ENCODE peak calls at places on chromosomes 6 and 20, in four cellular contexts. One of them, this sample, is unnamed.

GRCh38 chr20:32823078-32823477 is 3.3 kb downstream of the MAPRE1 start:
- DNase-seq in mucosa of gallbladder: no peak
- DNase-seq in GM12865: no peak
- DNase-seq in fibroblast of lung: peak
- DNase-seq in this sample: peak

GRCh38 chr6:33549196-33549595 is 30.9 kb downstream of the BAK1 start:
- DNase-seq in fibroblast of lung: no peak
- DNase-seq in mucosa of gallbladder: no peak
- DNase-seq in GM12865: no peak
- DNase-seq in this sample: no peak

GRCh38 chr20:58480455-58481356 is 34.5 kb downstream of the APCDD1L start:
- DNase-seq in mucosa of gallbladder: no peak
- DNase-seq in fibroblast of lung: no peak
- DNase-seq in GM12865: no peak
- DNase-seq in this sample: no peak

GRCh38 chr6:5645275-5645674 is 361.4 kb downstream of the NRN1 start:
- DNase-seq in mucosa of gallbladder: no peak
- DNase-seq in GM12865: no peak
- DNase-seq in fibroblast of lung: no peak
- DNase-seq in this sample: no peak

GRCh38 chr20:62875419-62876355 is 14.1 kb upstream of the TCFL5 start:
- DNase-seq in fibroblast of lung: peak
- DNase-seq in GM12865: no peak
- DNase-seq in mucosa of gallbladder: peak
- DNase-seq in this sample: peak

GRCh38 chr6:52731719-52732118 is 31.6 kb downstream of the GSTA2 start:
- DNase-seq in mucosa of gallbladder: no peak
- DNase-seq in fibroblast of lung: peak
- DNase-seq in GM12865: no peak
- DNase-seq in this sample: no peak

GRCh38 chr6:111566873-111567517 is 38.7 kb downstream of the TRAF3IP2 start:
- DNase-seq in GM12865: no peak
- DNase-seq in mucosa of gallbladder: no peak
- DNase-seq in fibroblast of lung: peak
- DNase-seq in this sample: no peak

GRCh38 chr6:134797400-134798113 is 152.3 kb downstream of the ALDH8A1 start:
- DNase-seq in mucosa of gallbladder: no peak
- DNase-seq in GM12865: no peak
- DNase-seq in fibroblast of lung: no peak
- DNase-seq in this sample: no peak

GRCh38 chr6:7050911-7051779 is 56.6 kb upstream of the RREB1 start:
- DNase-seq in mucosa of gallbladder: peak
- DNase-seq in GM12865: peak
- DNase-seq in fibroblast of lung: peak
- DNase-seq in this sample: peak

GRCh38 chr6:41634657-41635056 is 3.6 kb upstream of the MDFI start:
- DNase-seq in fibroblast of lung: peak
- DNase-seq in GM12865: no peak
- DNase-seq in mucosa of gallbladder: no peak
- DNase-seq in this sample: no peak

GRCh38 chr6:133992992-133993682 is 40.1 kb downstream of the TBPL1 start:
- DNase-seq in mucosa of gallbladder: no peak
- DNase-seq in fibroblast of lung: no peak
- DNase-seq in GM12865: no peak
- DNase-seq in this sample: peak

GRCh38 chr20:33862709-33863403 is 51.7 kb downstream of the CHMP4B start:
- DNase-seq in fibroblast of lung: peak
- DNase-seq in GM12865: peak
- DNase-seq in mucosa of gallbladder: peak
- DNase-seq in this sample: peak

GRCh38 chr20:32564921-32565734 is 20.0 kb downstream of the NOL4L start:
- DNase-seq in mucosa of gallbladder: peak
- DNase-seq in GM12865: no peak
- DNase-seq in fibroblast of lung: no peak
- DNase-seq in this sample: no peak

GRCh38 chr6:15543262-15543917 is 119.4 kb downstream of the DTNBP1 start:
- DNase-seq in fibroblast of lung: no peak
- DNase-seq in mucosa of gallbladder: no peak
- DNase-seq in GM12865: no peak
- DNase-seq in this sample: no peak

GRCh38 chr20:38697306-38697705 is 27.0 kb upstream of the SLC32A1 start:
- DNase-seq in fibroblast of lung: no peak
- DNase-seq in GM12865: no peak
- DNase-seq in mucosa of gallbladder: no peak
- DNase-seq in this sample: no peak

GRCh38 chr6:5125152-5126006 is 40.2 kb downstream of the PPP1R3G start:
- DNase-seq in fibroblast of lung: peak
- DNase-seq in GM12865: no peak
- DNase-seq in mucosa of gallbladder: no peak
- DNase-seq in this sample: peak

GRCh38 chr6:17565399-17565798 is 34.7 kb upstream of the FAM8A1 start:
- DNase-seq in mucosa of gallbladder: no peak
- DNase-seq in GM12865: no peak
- DNase-seq in fibroblast of lung: no peak
- DNase-seq in this sample: no peak

GRCh38 chr6:20427856-20428255 is 26.2 kb downstream of the E2F3 start:
- DNase-seq in fibroblast of lung: no peak
- DNase-seq in GM12865: peak
- DNase-seq in mucosa of gallbladder: peak
- DNase-seq in this sample: no peak

GRCh38 chr6:142266060-142266459 is 35.7 kb upstream of the ADGRG6 start:
- DNase-seq in GM12865: no peak
- DNase-seq in fibroblast of lung: no peak
- DNase-seq in mucosa of gallbladder: no peak
- DNase-seq in this sample: no peak

GRCh38 chr6:4714961-4715501 is 61.2 kb upstream of the CDYL start:
- DNase-seq in fibroblast of lung: no peak
- DNase-seq in GM12865: no peak
- DNase-seq in mucosa of gallbladder: no peak
- DNase-seq in this sample: no peak

GRCh38 chr6:145075425-145075824 is 659.9 kb downstream of the EPM2A start:
- DNase-seq in mucosa of gallbladder: no peak
- DNase-seq in fibroblast of lung: no peak
- DNase-seq in GM12865: no peak
- DNase-seq in this sample: no peak

GRCh38 chr20:44809380-44810060 is 826 bp downstream of the RIMS4 start:
- DNase-seq in mucosa of gallbladder: no peak
- DNase-seq in fibroblast of lung: no peak
- DNase-seq in GM12865: no peak
- DNase-seq in this sample: no peak

GRCh38 chr6:143958839-143959399 is 49.1 kb downstream of the PLAGL1 start:
- DNase-seq in mucosa of gallbladder: no peak
- DNase-seq in fibroblast of lung: no peak
- DNase-seq in GM12865: no peak
- DNase-seq in this sample: no peak

GRCh38 chr6:78810146-78810545 is 57.2 kb upstream of the IRAK1BP1 start:
- DNase-seq in mucosa of gallbladder: no peak
- DNase-seq in fibroblast of lung: peak
- DNase-seq in GM12865: peak
- DNase-seq in this sample: peak

GRCh38 chr6:120935908-120936307 is 398.4 kb downstream of the TBC1D32 start:
- DNase-seq in GM12865: no peak
- DNase-seq in fibroblast of lung: no peak
- DNase-seq in mucosa of gallbladder: no peak
- DNase-seq in this sample: no peak

This sample was measured in IMR-90.